ENCODE peak calls at places on chromosomes 1 and 21, in six cellular contexts. One of them, this sample, is unnamed.

GRCh38 chr1:52182874-52183400 is 41.0 kb downstream of the ZFYVE9 start:
- DNase-seq in breast epithelium: no peak
- DNase-seq in stomach: no peak
- DNase-seq in HCT116: no peak
- DNase-seq in adrenal gland: no peak
- DNase-seq in suprapubic skin: no peak
- DNase-seq in this sample: no peak

GRCh38 chr21:26041441-26042180 is 129.0 kb downstream of the APP start:
- DNase-seq in stomach: no peak
- DNase-seq in adrenal gland: no peak
- DNase-seq in breast epithelium: no peak
- DNase-seq in suprapubic skin: no peak
- DNase-seq in HCT116: no peak
- DNase-seq in this sample: no peak

GRCh38 chr1:165954940-165955339 is 127.5 kb downstream of the UCK2 start:
- DNase-seq in breast epithelium: no peak
- DNase-seq in stomach: no peak
- DNase-seq in HCT116: no peak
- DNase-seq in suprapubic skin: no peak
- DNase-seq in adrenal gland: no peak
- DNase-seq in this sample: peak; percentile 70

GRCh38 chr1:237235080-237235479 is 193.1 kb downstream of the RYR2 start:
- DNase-seq in stomach: no peak
- DNase-seq in adrenal gland: no peak
- DNase-seq in HCT116: no peak
- DNase-seq in suprapubic skin: no peak
- DNase-seq in breast epithelium: no peak
- DNase-seq in this sample: no peak

GRCh38 chr1:78003882-78004718 is 639 bp upstream of the DNAJB4 start:
- DNase-seq in suprapubic skin: no peak
- DNase-seq in stomach: peak; percentile 29
- DNase-seq in HCT116: peak; percentile 88
- DNase-seq in adrenal gland: no peak
- DNase-seq in breast epithelium: peak; percentile 48
- DNase-seq in this sample: no peak

GRCh38 chr1:109783436-109783835 is 19.7 kb upstream of the EPS8L3 start:
- DNase-seq in breast epithelium: peak; percentile 67
- DNase-seq in adrenal gland: peak; percentile 36
- DNase-seq in stomach: peak; percentile 67
- DNase-seq in HCT116: peak; percentile 51
- DNase-seq in suprapubic skin: peak; percentile 54
- DNase-seq in this sample: no peak

GRCh38 chr1:64956241-64956640 is 10.1 kb downstream of the JAK1 start:
- DNase-seq in breast epithelium: no peak
- DNase-seq in suprapubic skin: no peak
- DNase-seq in adrenal gland: no peak
- DNase-seq in stomach: no peak
- DNase-seq in HCT116: no peak
- DNase-seq in this sample: no peak

GRCh38 chr1:70707214-70707613 is 296.1 kb downstream of the CTH start:
- DNase-seq in HCT116: no peak
- DNase-seq in adrenal gland: no peak
- DNase-seq in suprapubic skin: no peak
- DNase-seq in breast epithelium: no peak
- DNase-seq in stomach: no peak
- DNase-seq in this sample: no peak

GRCh38 chr1:184110253-184111204 is 59.0 kb downstream of the TSEN15 start:
- DNase-seq in breast epithelium: no peak
- DNase-seq in stomach: no peak
- DNase-seq in adrenal gland: no peak
- DNase-seq in HCT116: no peak
- DNase-seq in suprapubic skin: no peak
- DNase-seq in this sample: no peak

GRCh38 chr1:65512967-65513777 is 92.7 kb downstream of the LEPR start:
- DNase-seq in HCT116: no peak
- DNase-seq in stomach: no peak
- DNase-seq in suprapubic skin: no peak
- DNase-seq in adrenal gland: no peak
- DNase-seq in breast epithelium: no peak
- DNase-seq in this sample: no peak

GRCh38 chr1:81801032-81801833 is 499 bp downstream of the ADGRL2 start:
- DNase-seq in breast epithelium: peak; percentile 77
- DNase-seq in HCT116: no peak
- DNase-seq in stomach: peak; percentile 68
- DNase-seq in suprapubic skin: peak; percentile 80
- DNase-seq in adrenal gland: peak; percentile 84
- DNase-seq in this sample: peak; percentile 93

GRCh38 chr1:154463512-154463990 is 38.5 kb upstream of the TDRD10 start:
- DNase-seq in suprapubic skin: no peak
- DNase-seq in HCT116: no peak
- DNase-seq in breast epithelium: no peak
- DNase-seq in adrenal gland: peak; percentile 29
- DNase-seq in stomach: no peak
- DNase-seq in this sample: no peak

GRCh38 chr1:62991152-62991551 is 207.2 kb downstream of the ATG4C start:
- DNase-seq in HCT116: no peak
- DNase-seq in breast epithelium: no peak
- DNase-seq in stomach: no peak
- DNase-seq in adrenal gland: no peak
- DNase-seq in suprapubic skin: no peak
- DNase-seq in this sample: no peak

GRCh38 chr1:235864965-235865525 is 1.7 kb downstream of the LYST start:
- DNase-seq in adrenal gland: no peak
- DNase-seq in HCT116: no peak
- DNase-seq in suprapubic skin: no peak
- DNase-seq in stomach: no peak
- DNase-seq in breast epithelium: no peak
- DNase-seq in this sample: no peak

GRCh38 chr1:92705456-92705855 is 79.5 kb downstream of the EVI5 start:
- DNase-seq in suprapubic skin: no peak
- DNase-seq in HCT116: no peak
- DNase-seq in stomach: no peak
- DNase-seq in breast epithelium: no peak
- DNase-seq in adrenal gland: no peak
- DNase-seq in this sample: no peak

GRCh38 chr21:35602811-35603210 is 457.5 kb downstream of the SETD4 start:
- DNase-seq in HCT116: no peak
- DNase-seq in suprapubic skin: no peak
- DNase-seq in breast epithelium: no peak
- DNase-seq in stomach: no peak
- DNase-seq in adrenal gland: no peak
- DNase-seq in this sample: no peak

GRCh38 chr21:46667191-46667734 is 31.8 kb downstream of the PRMT2 start:
- DNase-seq in adrenal gland: no peak
- DNase-seq in HCT116: no peak
- DNase-seq in stomach: no peak
- DNase-seq in breast epithelium: no peak
- DNase-seq in suprapubic skin: no peak
- DNase-seq in this sample: no peak

GRCh38 chr21:38165466-38166213 is 91.2 kb upstream of the KCNJ15 start:
- DNase-seq in HCT116: no peak
- DNase-seq in breast epithelium: no peak
- DNase-seq in suprapubic skin: no peak
- DNase-seq in stomach: no peak
- DNase-seq in adrenal gland: no peak
- DNase-seq in this sample: peak; percentile 79

GRCh38 chr1:50735443-50735842 is 224.6 kb downstream of the FAF1 start:
- DNase-seq in suprapubic skin: no peak
- DNase-seq in HCT116: no peak
- DNase-seq in stomach: no peak
- DNase-seq in breast epithelium: no peak
- DNase-seq in adrenal gland: no peak
- DNase-seq in this sample: no peak

GRCh38 chr1:11982010-11982392 is 1.8 kb downstream of the MFN2 start:
- DNase-seq in stomach: no peak
- DNase-seq in HCT116: peak; percentile 34
- DNase-seq in suprapubic skin: no peak
- DNase-seq in breast epithelium: no peak
- DNase-seq in adrenal gland: no peak
- DNase-seq in this sample: no peak

GRCh38 chr1:21721271-21721985 is 52.3 kb upstream of the RAP1GAP start:
- DNase-seq in breast epithelium: no peak
- DNase-seq in adrenal gland: no peak
- DNase-seq in suprapubic skin: no peak
- DNase-seq in HCT116: no peak
- DNase-seq in stomach: no peak
- DNase-seq in this sample: no peak

GRCh38 chr1:36343651-36344394 is 20.4 kb upstream of the EVA1B start:
- DNase-seq in breast epithelium: no peak
- DNase-seq in adrenal gland: no peak
- DNase-seq in stomach: no peak
- DNase-seq in HCT116: no peak
- DNase-seq in suprapubic skin: no peak
- DNase-seq in this sample: no peak

GRCh38 chr1:227885648-227886502 is 61.9 kb downstream of the WNT9A start:
- DNase-seq in HCT116: peak; percentile 49
- DNase-seq in adrenal gland: peak; percentile 42
- DNase-seq in suprapubic skin: peak; percentile 78
- DNase-seq in breast epithelium: peak; percentile 46
- DNase-seq in stomach: peak; percentile 58
- DNase-seq in this sample: peak; percentile 93

GRCh38 chr1:212465311-212465710 is 32.6 kb downstream of the NENF start:
- DNase-seq in adrenal gland: no peak
- DNase-seq in stomach: no peak
- DNase-seq in HCT116: no peak
- DNase-seq in breast epithelium: no peak
- DNase-seq in suprapubic skin: no peak
- DNase-seq in this sample: no peak

GRCh38 chr1:84412316-84412942 is 14.1 kb downstream of the DNASE2B start:
- DNase-seq in breast epithelium: no peak
- DNase-seq in stomach: no peak
- DNase-seq in adrenal gland: no peak
- DNase-seq in suprapubic skin: no peak
- DNase-seq in HCT116: no peak
- DNase-seq in this sample: no peak

GRCh38 chr21:37231671-37232070 is 35.5 kb downstream of the VPS26C start:
- DNase-seq in suprapubic skin: no peak
- DNase-seq in breast epithelium: no peak
- DNase-seq in stomach: no peak
- DNase-seq in adrenal gland: no peak
- DNase-seq in HCT116: no peak
- DNase-seq in this sample: no peak

GRCh38 chr1:64006276-64007051 is 197.0 kb upstream of the UBE2U start:
- DNase-seq in breast epithelium: no peak
- DNase-seq in stomach: peak; percentile 72
- DNase-seq in HCT116: peak; percentile 19
- DNase-seq in adrenal gland: peak; percentile 58
- DNase-seq in suprapubic skin: no peak
- DNase-seq in this sample: no peak

GRCh38 chr1:65687435-65688214 is 105.1 kb upstream of the PDE4B start:
- DNase-seq in adrenal gland: peak; percentile 84
- DNase-seq in HCT116: peak; percentile 43
- DNase-seq in breast epithelium: peak; percentile 56
- DNase-seq in suprapubic skin: peak; percentile 90
- DNase-seq in stomach: peak; percentile 93
- DNase-seq in this sample: peak; percentile 94

DNA sequence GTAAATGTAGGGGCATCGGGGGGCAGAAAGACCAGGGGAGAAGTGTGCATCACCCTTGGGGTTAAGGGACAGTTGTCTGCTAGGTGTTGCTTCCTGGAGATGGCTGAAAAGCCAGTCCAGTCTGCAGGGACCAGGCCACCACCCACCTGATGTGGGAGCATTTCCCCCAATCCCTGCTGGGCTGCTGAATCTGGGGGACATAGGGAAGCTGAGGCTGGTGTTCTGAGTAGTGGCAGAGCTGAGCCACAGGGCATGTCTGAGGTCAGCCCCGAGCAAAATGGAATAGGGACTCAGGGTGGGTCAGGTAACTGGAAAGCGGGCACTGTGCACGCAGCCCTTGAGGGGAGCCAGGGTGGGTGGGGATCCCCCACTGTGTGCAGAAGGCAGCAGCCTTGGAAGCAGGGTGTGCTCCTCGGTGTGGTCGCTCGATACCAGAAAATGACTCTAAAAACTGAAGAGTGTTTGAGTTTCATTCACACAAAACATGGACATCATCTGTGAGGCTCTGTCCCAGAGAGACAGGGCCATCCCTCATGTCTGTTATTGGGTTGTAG is 2.4 kb upstream of the CCNL2 start:
- DNase-seq in stomach: no peak
- DNase-seq in HCT116: no peak
- DNase-seq in suprapubic skin: no peak
- DNase-seq in adrenal gland: no peak
- DNase-seq in breast epithelium: no peak
- DNase-seq in this sample: no peak
- TF ChIP-seq POLR2A in stomach: no peak
- TF ChIP-seq POLR2A in HCT116: no peak
- TF ChIP-seq POLR2A in suprapubic skin: no peak
- TF ChIP-seq POLR2A in adrenal gland: no peak
- TF ChIP-seq POLR2A in breast epithelium: no peak
- TF ChIP-seq POLR2A in this sample: no peak

GRCh38 chr1:26028490-26028980 is 7.0 kb downstream of the EXTL1 start:
- DNase-seq in adrenal gland: no peak
- DNase-seq in breast epithelium: no peak
- DNase-seq in stomach: no peak
- DNase-seq in suprapubic skin: no peak
- DNase-seq in HCT116: no peak
- DNase-seq in this sample: no peak
- TF ChIP-seq POLR2A in adrenal gland: no peak
- TF ChIP-seq POLR2A in breast epithelium: no peak
- TF ChIP-seq POLR2A in stomach: no peak
- TF ChIP-seq POLR2A in suprapubic skin: no peak
- TF ChIP-seq POLR2A in HCT116: no peak
- TF ChIP-seq POLR2A in this sample: no peak

GRCh38 chr1:32393136-32393535 is 1.1 kb downstream of the BSDC1 start:
- DNase-seq in stomach: no peak
- DNase-seq in adrenal gland: peak; percentile 71
- DNase-seq in suprapubic skin: no peak
- DNase-seq in breast epithelium: no peak
- DNase-seq in HCT116: no peak
- DNase-seq in this sample: no peak

GRCh38 chr1:32394890-32395415 is 712 bp upstream of the BSDC1 start:
- DNase-seq in suprapubic skin: no peak
- DNase-seq in stomach: no peak
- DNase-seq in adrenal gland: no peak
- DNase-seq in breast epithelium: no peak
- DNase-seq in HCT116: no peak
- DNase-seq in this sample: no peak

GRCh38 chr1:32392358-32392757 is 1.9 kb downstream of the BSDC1 start:
- DNase-seq in suprapubic skin: no peak
- DNase-seq in stomach: no peak
- DNase-seq in adrenal gland: peak; percentile 47
- DNase-seq in breast epithelium: no peak
- DNase-seq in HCT116: no peak
- DNase-seq in this sample: no peak

GRCh38 chr1:32393832-32394140 is 455 bp downstream of the BSDC1 start:
- DNase-seq in suprapubic skin: no peak
- DNase-seq in HCT116: no peak
- DNase-seq in stomach: peak; percentile 59
- DNase-seq in breast epithelium: peak; percentile 58
- DNase-seq in adrenal gland: no peak
- DNase-seq in this sample: no peak

GRCh38 chr1:32394141-32394889 is at the start of gene BSDC1:
- DNase-seq in adrenal gland: peak; percentile 100
- DNase-seq in HCT116: peak; percentile 99
- DNase-seq in suprapubic skin: peak; percentile 99
- DNase-seq in stomach: peak; percentile 98
- DNase-seq in breast epithelium: peak; percentile 99
- DNase-seq in this sample: peak; percentile 100
- TF ChIP-seq POLR2A in adrenal gland: peak; percentile 4
- TF ChIP-seq POLR2A in HCT116: peak; percentile 82
- TF ChIP-seq POLR2A in suprapubic skin: no peak
- TF ChIP-seq POLR2A in stomach: peak; percentile 66
- TF ChIP-seq POLR2A in breast epithelium: peak; percentile 88
- TF ChIP-seq POLR2A in this sample: peak; percentile 81

GRCh38 chr1:10693497-10694273 is 102.8 kb downstream of the CASZ1 start:
- DNase-seq in HCT116: no peak
- DNase-seq in suprapubic skin: no peak
- DNase-seq in adrenal gland: no peak
- DNase-seq in breast epithelium: no peak
- DNase-seq in stomach: no peak
- DNase-seq in this sample: no peak
- TF ChIP-seq POLR2A in HCT116: no peak
- TF ChIP-seq POLR2A in suprapubic skin: no peak
- TF ChIP-seq POLR2A in adrenal gland: no peak
- TF ChIP-seq POLR2A in breast epithelium: no peak
- TF ChIP-seq POLR2A in stomach: no peak
- TF ChIP-seq POLR2A in this sample: no peak

This sample was measured in esophagus muscularis mucosa.